ENCODE peak calls at places on chromosome 15, in nine cellular contexts. Q is AG08396, G is AML-193, J is T-helper 1 cell, B is germinal center, H is HCT116, E is NCI-H1105 treated with DMSO at 0.1 percent for 48 hours, F is posterior cingulate gyrus, P is Right ventricle myocardium superior. N is an unnamed sample.

GRCh38 chr15:89413877-89414276 is 79.3 kb upstream of the POLG start:
- DNase-seq in Q (no peak), G (no peak), J (no peak), B (no peak), H (no peak), E (no peak), F (no peak), P (no peak), N (no peak)

GRCh38 chr15:51750942-51751686 is at the start of gene TMOD2:
- DNase-seq in Q (peak; percentile 76), G (no peak), J (no peak), B (peak; percentile 71), H (no peak), E (peak; percentile 56), F (peak; percentile 89), P (peak; percentile 70), N (no peak)

GRCh38 chr15:68126415-68126814 is 72.3 kb downstream of the PIAS1 start:
- DNase-seq in Q (no peak), G (no peak), J (no peak), B (no peak), H (no peak), E (peak; percentile 16), F (no peak), P (peak; percentile 59), N (no peak)

GRCh38 chr15:60320365-60320764 is 77.4 kb downstream of the ANXA2 start:
- DNase-seq in Q (no peak), G (no peak), J (no peak), B (no peak), H (no peak), E (no peak), F (no peak), P (no peak), N (no peak)

GRCh38 chr15:92164327-92165000 is 229.2 kb upstream of the ST8SIA2 start:
- DNase-seq in Q (no peak), G (no peak), J (no peak), B (no peak), H (no peak), E (no peak), F (no peak), P (no peak), N (no peak)

GRCh38 chr15:75731248-75732100 is 18.8 kb upstream of the CSPG4 start:
- DNase-seq in Q (no peak), G (no peak), J (no peak), B (no peak), H (no peak), E (no peak), F (peak; percentile 67), P (peak; percentile 69), N (no peak)

GRCh38 chr15:74432968-74433591 is 678 bp downstream of the SEMA7A start:
- DNase-seq in Q (peak; percentile 48), G (no peak), J (no peak), B (peak; percentile 56), H (no peak), E (no peak), F (peak; percentile 74), P (no peak), N (no peak)

GRCh38 chr15:57464480-57464879 is 88.2 kb downstream of the CGNL1 start:
- DNase-seq in Q (no peak), G (no peak), J (no peak), B (no peak), H (no peak), E (no peak), F (no peak), P (no peak), N (no peak)

GRCh38 chr15:57375827-57376694 is at the start of gene CGNL1:
- DNase-seq in Q (peak; percentile 79), G (no peak), J (no peak), B (peak; percentile 15), H (no peak), E (no peak), F (peak; percentile 74), P (peak; percentile 63), N (no peak)

GRCh38 chr15:101203029-101203428 is 48.8 kb downstream of the CHSY1 start:
- DNase-seq in Q (no peak), G (no peak), J (peak; percentile 55), B (no peak), H (no peak), E (no peak), F (no peak), P (no peak), N (no peak)

GRCh38 chr15:45162771-45163507 is 24.8 kb downstream of the SHF start:
- DNase-seq in Q (peak; percentile 93), G (peak; percentile 61), J (peak; percentile 63), B (peak; percentile 86), H (peak; percentile 66), E (peak; percentile 55), F (peak; percentile 84), P (peak; percentile 84), N (peak; percentile 65)

GRCh38 chr15:31271224-31271635 is 55.4 kb upstream of the KLF13 start:
- DNase-seq in Q (peak; percentile 4), G (no peak), J (no peak), B (no peak), H (no peak), E (no peak), F (peak; percentile 43), P (no peak), N (no peak)

GRCh38 chr15:64232400-64232799 is 69.6 kb upstream of the PPIB start:
- DNase-seq in Q (no peak), G (no peak), J (no peak), B (no peak), H (no peak), E (no peak), F (no peak), P (no peak), N (peak; percentile 50)

GRCh38 chr15:50767332-50767861 is 1.9 kb upstream of the SPPL2A start:
- DNase-seq in Q (no peak), G (no peak), J (no peak), B (no peak), H (no peak), E (no peak), F (no peak), P (peak; percentile 55), N (no peak)

GRCh38 chr15:31135523-31135922 is 34.0 kb upstream of the TRPM1 start:
- DNase-seq in Q (no peak), G (no peak), J (no peak), B (no peak), H (no peak), E (no peak), F (no peak), P (no peak), N (no peak)

GRCh38 chr15:33547876-33548275 is 237.1 kb downstream of the RYR3 start:
- DNase-seq in Q (peak; percentile 24), G (no peak), J (no peak), B (no peak), H (no peak), E (no peak), F (no peak), P (no peak), N (no peak)

GRCh38 chr15:97736748-97737147 is 223.8 kb upstream of the ARRDC4 start:
- DNase-seq in Q (no peak), G (no peak), J (no peak), B (no peak), H (no peak), E (no peak), F (no peak), P (no peak), N (no peak)

GRCh38 chr15:77118787-77119410 is 48.0 kb upstream of the TSPAN3 start:
- DNase-seq in Q (peak; percentile 57), G (peak; percentile 80), J (peak; percentile 45), B (peak; percentile 36), H (peak; percentile 36), E (peak; percentile 49), F (no peak), P (no peak), N (peak; percentile 28)

GRCh38 chr15:49697121-49697520 is 76.3 kb downstream of the DTWD1 start:
- DNase-seq in Q (no peak), G (no peak), J (no peak), B (no peak), H (no peak), E (no peak), F (no peak), P (no peak), N (no peak)

GRCh38 chr15:41438206-41438605 is 21.3 kb downstream of the RTF1 start:
- DNase-seq in Q (peak; percentile 18), G (no peak), J (no peak), B (no peak), H (no peak), E (no peak), F (no peak), P (no peak), N (no peak)

N was measured in SW 1271.